ENCODE peak calls at places on chromosomes 13 and 19, in eight cellular contexts. A is body of pancreas; N is T-helper 2 cell; V is activated CD4-positive, alpha-beta T cell treated with anti-CD3 and anti-CD28 coated beads, Interleukin-2, amount 50 U/mL, for 4 hours; E is brain microvascular endothelial cell; F is CD8-positive, alpha-beta T cell; T is HAP-1; R is COLO829. D is an unnamed sample.
A peak's percentile ranks its signal among the peaks of the same experiment; 100 is the strongest.

GRCh38 chr19:45016388-45017314 is 15.4 kb downstream of the RELB start:
- DNase-seq in E (peak; percentile 40), F (peak; percentile 54), A (peak; percentile 75), N (peak; percentile 94), R (peak; percentile 41), T (peak; percentile 54), V (peak; percentile 68), D (peak; percentile 83)

GRCh38 chr19:19662866-19663291 is 597 bp downstream of the ATP13A1 start:
- DNase-seq in A (no peak), F (no peak), R (no peak), E (no peak), N (no peak), V (no peak), T (peak; percentile 5), D (no peak)

GRCh38 chr13:94330552-94331071 is 148.9 kb downstream of the DCT start:
- DNase-seq in N (peak; percentile 82), T (no peak), E (no peak), R (no peak), A (no peak), F (no peak), V (no peak), D (no peak)

GRCh38 chr13:113129480-113129879 is 6.9 kb downstream of the F10 start:
- DNase-seq in A (no peak), V (no peak), E (no peak), T (no peak), N (no peak), R (no peak), F (no peak), D (no peak)

GRCh38 chr13:51222510-51223283 is 499 bp downstream of the FAM124A start:
- DNase-seq in F (no peak), R (no peak), N (peak; percentile 5), V (no peak), E (no peak), T (peak; percentile 59), A (no peak), D (no peak)

GRCh38 chr19:55198651-55199050 is 10.7 kb downstream of the PTPRH start:
- DNase-seq in A (no peak), F (no peak), R (no peak), V (no peak), N (no peak), E (no peak), T (no peak), D (no peak)

GRCh38 chr13:77893066-77893465 is 25.6 kb downstream of the EDNRB start:
- DNase-seq in T (no peak), F (no peak), E (no peak), A (no peak), R (no peak), V (no peak), N (no peak), D (no peak)

GRCh38 chr19:2602391-2603181 is 99.9 kb downstream of the GNG7 start:
- DNase-seq in N (no peak), E (peak; percentile 73), R (no peak), T (no peak), A (peak; percentile 85), F (no peak), V (no peak), D (no peak)

GRCh38 chr13:103568314-103568713 is 502.1 kb upstream of the SLC10A2 start:
- DNase-seq in E (no peak), T (no peak), A (no peak), R (no peak), N (no peak), V (no peak), F (no peak), D (no peak)

GRCh38 chr19:4430760-4431159 is 26.8 kb downstream of the UBXN6 start:
- DNase-seq in V (no peak), E (no peak), R (no peak), N (no peak), F (no peak), A (no peak), T (no peak), D (no peak)